ENCODE peak calls at places on chromosomes 3 and 15, in nine cellular contexts. G is PC-3, Q is neural progenitor cell, Y is hepatocyte, P is MM.1S, T is HCT116, L is GM23338, D is OCI-LY7, I is SK-N-SH. V is an unnamed sample.

GRCh38 chr15:51092480-51092879 is 2.2 kb downstream of the TNFAIP8L3 start:
- DNase-seq in G (no peak), Q (no peak), Y (no peak), P (no peak), T (no peak), L (no peak), D (no peak), I (no peak), V (no peak)

GRCh38 chr3:128618398-128618726 is 32.3 kb downstream of the RPN1 start:
- DNase-seq in G (no peak), Q (no peak), Y (no peak), P (no peak), T (no peak), L (no peak), D (no peak), I (no peak), V (peak)

GRCh38 chr3:142272200-142272891 is 47.0 kb upstream of the GK5 start:
- DNase-seq in G (no peak), Q (no peak), Y (no peak), P (no peak), T (no peak), L (no peak), D (no peak), I (no peak), V (no peak)

GRCh38 chr15:50227076-50227475 is 38.5 kb downstream of the HDC start:
- DNase-seq in G (peak), Q (no peak), Y (no peak), P (no peak), T (no peak), L (no peak), D (no peak), I (no peak), V (peak)

GRCh38 chr3:157532529-157533297 is 29.5 kb upstream of the VEPH1 start:
- DNase-seq in G (peak), Q (peak), Y (peak), P (peak), T (peak), L (peak), D (peak), I (peak), V (peak)

GRCh38 chr3:124887996-124888298 is 782 bp upstream of the ITGB5 start:
- DNase-seq in G (no peak), Q (no peak), Y (no peak), P (no peak), T (no peak), L (no peak), D (no peak), I (no peak), V (no peak)

GRCh38 chr15:26391556-26392229 is 381.2 kb downstream of the GABRB3 start:
- DNase-seq in G (no peak), Q (no peak), Y (no peak), P (no peak), T (no peak), L (no peak), D (no peak), I (no peak), V (no peak)

GRCh38 chr3:54780336-54780735 is 147.5 kb downstream of the LRTM1 start:
- DNase-seq in G (no peak), Q (no peak), Y (no peak), P (no peak), T (no peak), L (no peak), D (no peak), I (no peak), V (no peak)

GRCh38 chr15:31080618-31081017 is 20.9 kb downstream of the TRPM1 start:
- DNase-seq in G (no peak), Q (peak), Y (peak), P (no peak), T (peak), L (peak), D (peak), I (peak), V (peak)

GRCh38 chr3:172140499-172141391 is 101.4 kb downstream of the FNDC3B start:
- DNase-seq in G (peak), Q (no peak), Y (peak), P (no peak), T (no peak), L (peak), D (no peak), I (no peak), V (peak)

GRCh38 chr15:32649336-32649735 is 7.8 kb downstream of the SCG5 start:
- DNase-seq in G (peak), Q (peak), Y (peak), P (no peak), T (no peak), L (peak), D (no peak), I (no peak), V (peak)

GRCh38 chr15:98651581-98652220 is 3.4 kb downstream of the IGF1R start:
- DNase-seq in G (peak), Q (peak), Y (peak), P (no peak), T (no peak), L (no peak), D (no peak), I (no peak), V (peak)

GRCh38 chr3:169615833-169616232 is 47.7 kb downstream of the MECOM start:
- DNase-seq in G (no peak), Q (no peak), Y (no peak), P (no peak), T (no peak), L (no peak), D (no peak), I (no peak), V (no peak)

GRCh38 chr3:147361671-147362420 is 44.5 kb downstream of the ZIC4 start:
- DNase-seq in G (peak), Q (peak), Y (peak), P (peak), T (peak), L (peak), D (peak), I (peak), V (peak)

GRCh38 chr15:70416851-70417250 is 319.1 kb upstream of the TLE3 start:
- DNase-seq in G (no peak), Q (no peak), Y (no peak), P (no peak), T (no peak), L (no peak), D (no peak), I (no peak), V (no peak)

GRCh38 chr15:76514292-76514691 is 177.7 kb downstream of the ISL2 start:
- DNase-seq in G (no peak), Q (peak), Y (peak), P (no peak), T (no peak), L (no peak), D (no peak), I (no peak), V (no peak)

GRCh38 chr3:194043516-194043915 is 92.4 kb upstream of the HES1 start:
- DNase-seq in G (peak), Q (no peak), Y (peak), P (no peak), T (no peak), L (no peak), D (no peak), I (no peak), V (peak)

GRCh38 chr3:128617557-128618397 is 32.8 kb downstream of the RPN1 start:
- DNase-seq in G (no peak), Q (peak), Y (peak), P (peak), T (peak), L (peak), D (peak), I (peak), V (peak)

GRCh38 chr3:112775011-112775742 is 71.5 kb downstream of the CD200R1L start:
- DNase-seq in G (peak), Q (no peak), Y (no peak), P (no peak), T (no peak), L (no peak), D (no peak), I (no peak), V (peak)

GRCh38 chr3:143421556-143421955 is 302.0 kb downstream of the CHST2 start:
- DNase-seq in G (no peak), Q (no peak), Y (no peak), P (no peak), T (no peak), L (no peak), D (no peak), I (no peak), V (peak)

GRCh38 chr15:32786906-32787305 is 69.1 kb downstream of the GREM1 start:
- DNase-seq in G (no peak), Q (no peak), Y (no peak), P (no peak), T (no peak), L (no peak), D (no peak), I (no peak), V (no peak)

GRCh38 chr3:29576675-29577074 is 295.8 kb downstream of the RBMS3 start:
- DNase-seq in G (no peak), Q (no peak), Y (no peak), P (no peak), T (no peak), L (no peak), D (no peak), I (no peak), V (no peak)

GRCh38 chr3:122247087-122247824 is 63.8 kb downstream of the CASR start:
- DNase-seq in G (no peak), Q (no peak), Y (no peak), P (no peak), T (no peak), L (no peak), D (peak), I (no peak), V (no peak)

GRCh38 chr3:100245932-100246331 is 14.9 kb upstream of the TBC1D23 start:
- DNase-seq in G (no peak), Q (no peak), Y (no peak), P (no peak), T (no peak), L (peak), D (no peak), I (no peak), V (peak)

GRCh38 chr3:104438761-104439160 is 927.9 kb upstream of the ALCAM start:
- DNase-seq in G (no peak), Q (no peak), Y (no peak), P (no peak), T (no peak), L (peak), D (no peak), I (no peak), V (no peak)

GRCh38 chr15:98648654-98649537 is 557 bp downstream of the IGF1R start:
- DNase-seq in G (peak), Q (peak), Y (peak), P (peak), T (no peak), L (peak), D (peak), I (peak), V (peak)

GRCh38 chr3:183387797-183388196 is 40.6 kb downstream of the MCF2L2 start:
- DNase-seq in G (no peak), Q (no peak), Y (no peak), P (no peak), T (no peak), L (no peak), D (no peak), I (no peak), V (no peak)

GRCh38 chr3:112377418-112378071 is 44.6 kb downstream of the CD200 start:
- DNase-seq in G (no peak), Q (no peak), Y (no peak), P (no peak), T (no peak), L (peak), D (no peak), I (no peak), V (no peak)

GRCh38 chr3:8464668-8465067 is 37.0 kb upstream of the LMCD1 start:
- DNase-seq in G (no peak), Q (no peak), Y (no peak), P (no peak), T (no peak), L (no peak), D (no peak), I (peak), V (no peak)
- TF ChIP-seq EZH2phosphoT487 in G (no peak), Q (no peak), Y (no peak), P (no peak), T (no peak), L (no peak), D (no peak), I (no peak), V (no peak)

GRCh38 chr15:101533371-101534140 is 44.0 kb upstream of the PCSK6 start:
- DNase-seq in G (no peak), Q (no peak), Y (no peak), P (no peak), T (no peak), L (no peak), D (no peak), I (no peak), V (no peak)

GRCh38 chr15:101535170-101535902 is 45.8 kb upstream of the PCSK6 start:
- DNase-seq in G (no peak), Q (no peak), Y (no peak), P (no peak), T (no peak), L (no peak), D (no peak), I (peak), V (no peak)

GRCh38 chr15:101531170-101531569 is 41.7 kb upstream of the PCSK6 start:
- DNase-seq in G (no peak), Q (no peak), Y (no peak), P (no peak), T (no peak), L (no peak), D (no peak), I (no peak), V (no peak)

GRCh38 chr15:101534376-101534970 is 45.0 kb upstream of the PCSK6 start:
- DNase-seq in G (no peak), Q (peak), Y (no peak), P (no peak), T (no peak), L (no peak), D (no peak), I (peak), V (no peak)

DNA sequence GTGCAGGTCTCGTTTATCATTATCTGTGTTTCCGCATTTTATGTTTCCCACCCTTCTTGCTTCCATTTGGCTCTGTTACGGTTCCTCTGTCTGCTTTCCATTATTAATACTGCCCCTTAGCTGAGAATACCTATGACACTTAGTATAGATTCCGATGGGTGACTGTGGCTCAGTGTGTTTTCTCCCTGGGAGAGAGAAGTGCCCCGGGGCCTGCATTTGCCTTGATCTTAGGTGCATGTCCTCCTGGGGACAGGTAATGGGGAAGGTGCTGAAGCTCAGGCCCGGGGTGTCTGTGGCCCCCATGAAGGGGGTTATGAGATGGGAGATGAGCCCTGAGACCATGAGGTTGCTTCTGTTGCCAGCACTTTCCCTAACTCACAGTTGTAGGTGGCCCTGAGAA is 43.4 kb upstream of the PCSK6 start:
- DNase-seq in G (no peak), Q (no peak), Y (no peak), P (no peak), T (no peak), L (no peak), D (no peak), I (no peak), V (no peak)
- H3K4me3 ChIP-seq in G (no peak), Q (no peak), Y (no peak), P (no peak), T (no peak), L (no peak), D (no peak), I (no peak), V (no peak)

DNA sequence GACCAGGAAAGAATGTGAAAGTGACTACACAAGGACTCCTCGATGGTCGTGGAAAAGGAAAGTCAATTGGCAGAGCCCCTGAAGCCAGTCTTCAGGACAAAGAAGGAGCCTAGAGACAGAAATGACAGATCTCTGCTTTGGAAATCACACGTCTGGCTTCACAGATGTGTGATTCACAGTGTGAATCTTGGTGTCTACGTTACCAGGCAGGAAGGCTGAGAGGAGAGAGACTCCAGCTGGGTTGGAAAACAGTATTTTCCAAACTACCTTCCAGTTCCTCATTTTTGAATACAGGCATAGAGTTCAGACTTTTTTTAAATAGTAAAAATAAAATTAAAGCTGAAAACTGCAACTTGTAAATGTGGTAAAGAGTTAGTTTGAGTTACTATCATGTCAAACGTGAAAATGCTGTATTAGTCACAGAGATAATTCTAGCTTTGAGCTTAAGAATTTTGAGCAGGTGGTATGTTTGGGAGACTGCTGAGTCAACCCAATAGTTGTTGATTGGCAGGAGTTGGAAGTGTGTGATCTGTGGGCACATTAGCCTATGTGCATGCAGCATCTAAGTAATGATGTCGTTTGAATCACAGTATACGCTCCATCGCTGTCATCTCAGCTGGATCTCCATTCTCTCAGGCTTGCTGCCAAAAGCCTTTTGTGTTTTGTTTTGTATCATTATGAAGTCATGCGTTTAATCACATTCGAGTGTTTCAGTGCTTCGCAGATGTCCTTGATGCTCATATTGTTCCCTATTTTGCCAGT is 6.0 kb downstream of the CCR2 start:
- DNase-seq in G (peak), Q (peak), Y (no peak), P (no peak), T (no peak), L (no peak), D (no peak), I (no peak), V (peak)
- TF ChIP-seq EZH2phosphoT487 in G (no peak), Q (peak), Y (no peak), P (no peak), T (no peak), L (no peak), D (no peak), I (no peak), V (no peak)

DNA sequence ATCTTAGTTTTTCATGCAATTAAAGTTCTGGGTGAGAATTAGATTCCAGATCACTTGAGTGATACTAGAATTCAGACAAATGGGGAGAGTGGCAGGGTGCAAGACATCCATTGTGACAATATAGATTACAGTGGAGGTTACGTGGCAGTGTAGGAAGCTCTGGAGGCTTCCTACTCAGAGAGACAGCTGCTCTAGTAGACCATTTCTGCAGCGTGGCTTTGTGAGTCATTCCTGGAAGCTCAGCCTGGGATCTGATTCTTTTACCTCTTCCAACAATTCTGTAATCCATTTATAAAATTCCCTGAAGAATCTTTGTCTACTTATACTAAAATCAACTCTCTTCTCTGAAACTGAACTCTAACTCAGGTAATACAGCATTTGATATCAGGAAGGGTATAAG is 90.4 kb upstream of the ASB14 start:
- DNase-seq in G (peak), Q (no peak), Y (no peak), P (no peak), T (no peak), L (no peak), D (no peak), I (no peak), V (peak)
- H3K4me3 ChIP-seq in G (no peak), Q (no peak), Y (no peak), P (no peak), T (no peak), L (no peak), D (no peak), I (no peak), V (no peak)

GRCh38 chr3:72384602-72385001 is 463.6 kb downstream of the SHQ1 start:
- DNase-seq in G (no peak), Q (no peak), Y (no peak), P (peak), T (no peak), L (no peak), D (no peak), I (no peak), V (no peak)
- TF ChIP-seq EZH2phosphoT487 in G (no peak), Q (no peak), Y (no peak), P (no peak), T (no peak), L (no peak), D (no peak), I (no peak), V (no peak)

GRCh38 chr3:40499952-40500351 is 5.9 kb upstream of the ZNF620 start:
- DNase-seq in G (no peak), Q (no peak), Y (no peak), P (no peak), T (no peak), L (no peak), D (no peak), I (no peak), V (no peak)

GRCh38 chr3:40504636-40505430 is 1.0 kb upstream of the ZNF620 start:
- DNase-seq in G (peak), Q (no peak), Y (peak), P (no peak), T (peak), L (no peak), D (no peak), I (no peak), V (peak)

GRCh38 chr3:40511031-40511718 is 5.3 kb downstream of the ZNF620 start:
- DNase-seq in G (no peak), Q (no peak), Y (no peak), P (no peak), T (no peak), L (no peak), D (no peak), I (no peak), V (no peak)

GRCh38 chr3:40505599-40506462 is at the start of gene ZNF620:
- DNase-seq in G (peak), Q (peak), Y (peak), P (peak), T (peak), L (peak), D (peak), I (peak), V (peak)
- H3K4me3 ChIP-seq in G (peak), Q (peak), Y (peak), P (peak), T (peak), L (peak), D (no peak), I (peak), V (peak)

V was measured in GM23248.